ENCODE peak calls at places on chromosomes 2 and 18, in six cellular contexts. S, P, M, N, C and Q are unnamed samples.

GRCh38 chr2:72722492-72723090 is 103.2 kb downstream of the EXOC6B start:
- DNase-seq in C (no peak), M (no peak), N (no peak), S (no peak), P (no peak), Q (no peak)

GRCh38 chr2:223723954-223724411 is 113.4 kb downstream of the AP1S3 start:
- DNase-seq in M (no peak), C (no peak), N (no peak), P (peak), S (no peak), Q (no peak)

GRCh38 chr2:226398580-226398979 is 401.0 kb downstream of the IRS1 start:
- DNase-seq in S (no peak), M (no peak), P (no peak), C (no peak), N (no peak), Q (no peak)

GRCh38 chr2:128304715-128305554 is 13.7 kb downstream of the HS6ST1 start:
- DNase-seq in M (peak), N (peak), S (no peak), P (peak), C (no peak), Q (peak)

GRCh38 chr2:6526093-6526824 is 339.4 kb downstream of the CMPK2 start:
- DNase-seq in C (no peak), N (no peak), P (peak), S (no peak), M (no peak), Q (no peak)

GRCh38 chr18:57171026-57171425 is 24.1 kb downstream of the BOD1L2 start:
- DNase-seq in S (no peak), P (no peak), N (no peak), C (no peak), M (no peak), Q (no peak)

GRCh38 chr18:57984490-57985109 is 59.4 kb upstream of the NEDD4L start:
- DNase-seq in N (no peak), C (no peak), P (no peak), S (no peak), M (no peak), Q (no peak)

GRCh38 chr18:46596119-46596518 is 60.9 kb downstream of the LOXHD1 start:
- DNase-seq in N (no peak), C (no peak), S (no peak), P (no peak), M (no peak), Q (no peak)

GRCh38 chr2:152370783-152371182 is 35.8 kb downstream of the FMNL2 start:
- DNase-seq in P (no peak), N (no peak), M (no peak), S (no peak), C (no peak), Q (no peak)

GRCh38 chr2:205771063-205771462 is 88.8 kb downstream of the NRP2 start:
- DNase-seq in S (no peak), C (no peak), P (no peak), M (no peak), N (no peak), Q (no peak)

GRCh38 chr2:75548036-75548573 is 12.6 kb downstream of the EVA1A start:
- DNase-seq in N (no peak), C (no peak), M (no peak), S (no peak), P (peak), Q (peak)

GRCh38 chr2:111199840-111200239 is 79.1 kb downstream of the BCL2L11 start:
- DNase-seq in P (no peak), N (no peak), S (no peak), M (no peak), C (no peak), Q (no peak)

GRCh38 chr2:197675246-197675645 is at the start of gene RFTN2:
- DNase-seq in M (no peak), P (no peak), N (no peak), C (no peak), S (no peak), Q (no peak)

GRCh38 chr2:79892123-79892522 is 379.3 kb downstream of the CTNNA2 start:
- DNase-seq in M (no peak), C (no peak), N (no peak), P (no peak), S (no peak), Q (no peak)

GRCh38 chr18:3675994-3676393 is 226.0 kb downstream of the TGIF1 start:
- DNase-seq in C (no peak), P (peak), S (no peak), N (no peak), M (no peak), Q (no peak)

GRCh38 chr2:128301501-128301966 is 17.1 kb downstream of the HS6ST1 start:
- DNase-seq in S (no peak), M (peak), N (peak), C (no peak), P (no peak), Q (no peak)

GRCh38 chr2:21175895-21176646 is 52.3 kb downstream of the TDRD15 start:
- DNase-seq in S (no peak), P (no peak), C (no peak), N (no peak), M (no peak), Q (no peak)

GRCh38 chr2:207733597-207734240 is 22.3 kb downstream of the CCNYL1 start:
- DNase-seq in S (no peak), P (no peak), M (no peak), C (no peak), N (no peak), Q (no peak)

GRCh38 chr2:28621172-28622100 is 125.6 kb downstream of the PLB1 start:
- DNase-seq in S (peak), N (peak), M (no peak), C (peak), P (peak), Q (peak)

GRCh38 chr2:177355874-177356273 is 36.7 kb upstream of the AGPS start:
- DNase-seq in M (no peak), N (no peak), C (no peak), P (no peak), S (no peak), Q (no peak)

GRCh38 chr18:3111523-3112240 is 98.7 kb upstream of the LPIN2 start:
- DNase-seq in M (no peak), N (no peak), C (no peak), S (no peak), P (no peak), Q (no peak)

GRCh38 chr2:132849118-132849517 is 179.1 kb upstream of the LYPD1 start:
- DNase-seq in N (no peak), P (no peak), S (no peak), M (no peak), C (no peak), Q (no peak)

GRCh38 chr2:74457549-74458131 is 598 bp upstream of the WBP1 start:
- DNase-seq in N (peak), P (peak), C (peak), M (peak), S (peak), Q (peak)

GRCh38 chr2:20425884-20426283 is 21.0 kb upstream of the RHOB start:
- DNase-seq in N (peak), M (no peak), C (no peak), S (no peak), P (no peak), Q (no peak)

GRCh38 chr2:2638516-2638915 is 307.4 kb upstream of the MYT1L start:
- DNase-seq in M (no peak), N (no peak), P (peak), C (no peak), S (no peak), Q (no peak)

GRCh38 chr2:119491776-119492525 is 32.3 kb downstream of the SCTR start:
- DNase-seq in S (no peak), P (peak), N (no peak), M (no peak), C (no peak), Q (no peak)

GRCh38 chr2:64987001-64987962 is 1.9 kb upstream of the SLC1A4 start:
- DNase-seq in N (no peak), C (no peak), M (no peak), S (no peak), P (no peak), Q (no peak)

GRCh38 chr2:196985524-196986183 is 59.1 kb upstream of the PGAP1 start:
- DNase-seq in C (no peak), N (no peak), S (no peak), P (no peak), M (no peak), Q (no peak)

GRCh38 chr2:178860551-178860950 is 53.3 kb upstream of the TTN start:
- DNase-seq in S (no peak), C (no peak), N (no peak), P (no peak), M (no peak), Q (peak)

GRCh38 chr2:239012228-239012627 is 164.3 kb downstream of the TWIST2 start:
- DNase-seq in C (no peak), M (no peak), P (peak), S (no peak), N (no peak), Q (no peak)

GRCh38 chr18:11877497-11877896 is 26.3 kb downstream of the CHMP1B start:
- DNase-seq in P (no peak), C (no peak), M (no peak), S (no peak), N (no peak), Q (no peak)

GRCh38 chr2:101418704-101419663 is 31.7 kb upstream of the CREG2 start:
- DNase-seq in N (no peak), P (peak), S (peak), C (peak), M (no peak), Q (peak)

GRCh38 chr2:28779020-28779419 is 27.4 kb downstream of the PPP1CB start:
- DNase-seq in S (no peak), M (no peak), P (no peak), N (no peak), C (no peak), Q (no peak)

GRCh38 chr2:74530239-74531161 is 767 bp downstream of the HTRA2 start:
- DNase-seq in M (peak), N (peak), P (peak), S (peak), C (no peak), Q (no peak)

GRCh38 chr2:132620115-132620514 is 49.9 kb downstream of the LYPD1 start:
- DNase-seq in C (no peak), N (no peak), P (no peak), M (no peak), S (no peak), Q (no peak)

GRCh38 chr2:110097506-110098220 is 18.0 kb downstream of the MALL start:
- DNase-seq in M (no peak), C (no peak), S (no peak), P (peak), N (no peak), Q (no peak)

GRCh38 chr2:182951948-182952663 is 85.7 kb upstream of the FRZB start:
- DNase-seq in S (no peak), N (no peak), M (no peak), C (no peak), P (no peak), Q (no peak)

GRCh38 chr18:36441872-36442271 is 144.4 kb downstream of the FHOD3 start:
- DNase-seq in N (no peak), C (no peak), M (no peak), S (no peak), P (no peak), Q (no peak)